ENCODE peak calls at places on chromosomes 16 and 17, in nine cellular contexts. L is pancreas, P is stomach, Q is IMR-90, C is fibroblast of lung, M is cardiac fibroblast, Y is A549, X is ovary, U is BJ. G is an unnamed sample.

GRCh38 chr17:2693561-2694380 is 17.8 kb downstream of the CLUH start:
- DNase-seq in X (no peak), P (no peak), L (no peak), Q (no peak), C (no peak), Y (no peak), U (no peak), M (no peak), G (no peak)

GRCh38 chr17:75950850-75951554 is 10.2 kb upstream of the FBF1 start:
- DNase-seq in U (no peak), C (peak; percentile 61), L (no peak), P (no peak), Q (peak; percentile 18), M (peak; percentile 45), Y (no peak), X (no peak), G (no peak)

GRCh38 chr17:42520540-42520951 is 15.5 kb upstream of the NAGLU start:
- DNase-seq in U (no peak), P (no peak), X (no peak), L (no peak), C (no peak), M (no peak), Q (no peak), Y (no peak), G (no peak)

GRCh38 chr16:2511996-2512919 is 1.5 kb upstream of the ATP6V0C start:
- DNase-seq in Q (no peak), L (no peak), M (no peak), P (no peak), C (no peak), X (peak; percentile 34), Y (no peak), U (no peak), G (no peak)

GRCh38 chr16:50839920-50840729 is 98.2 kb downstream of the CYLD start:
- DNase-seq in Q (no peak), M (no peak), L (no peak), X (no peak), C (no peak), U (no peak), P (no peak), Y (no peak), G (no peak)

GRCh38 chr17:82063424-82064415 is 1.9 kb downstream of the DUS1L start:
- DNase-seq in U (no peak), L (peak; percentile 29), X (no peak), Q (no peak), P (no peak), Y (no peak), C (no peak), M (no peak), G (no peak)

GRCh38 chr17:17313350-17313991 is 10.3 kb downstream of the NT5M start:
- DNase-seq in P (peak; percentile 70), M (peak; percentile 36), Q (no peak), U (no peak), L (peak; percentile 62), Y (peak; percentile 85), C (no peak), X (no peak), G (peak; percentile 52)

GRCh38 chr16:83059237-83059636 is 432.5 kb downstream of the CDH13 start:
- DNase-seq in Q (peak; percentile 11), L (no peak), U (no peak), Y (no peak), C (no peak), X (no peak), M (no peak), P (no peak), G (no peak)

GRCh38 chr16:3736116-3736515 is 18.8 kb upstream of the TRAP1 start:
- DNase-seq in Y (no peak), X (no peak), C (no peak), M (no peak), L (no peak), Q (no peak), U (no peak), P (no peak), G (no peak)

GRCh38 chr17:64154321-64155089 is 24.6 kb upstream of the ERN1 start:
- DNase-seq in P (no peak), Y (no peak), Q (no peak), U (no peak), X (no peak), C (no peak), M (no peak), L (no peak), G (no peak)

GRCh38 chr17:2703181-2703580 is 8.4 kb downstream of the CLUH start:
- DNase-seq in M (no peak), X (peak; percentile 19), C (no peak), P (no peak), L (no peak), Y (no peak), Q (no peak), U (no peak), G (no peak)

GRCh38 chr17:15213381-15214087 is 51.6 kb downstream of the PMP22 start:
- DNase-seq in X (no peak), U (no peak), M (peak; percentile 24), P (no peak), L (no peak), Y (no peak), Q (peak; percentile 16), C (no peak), G (peak; percentile 57)

DNA sequence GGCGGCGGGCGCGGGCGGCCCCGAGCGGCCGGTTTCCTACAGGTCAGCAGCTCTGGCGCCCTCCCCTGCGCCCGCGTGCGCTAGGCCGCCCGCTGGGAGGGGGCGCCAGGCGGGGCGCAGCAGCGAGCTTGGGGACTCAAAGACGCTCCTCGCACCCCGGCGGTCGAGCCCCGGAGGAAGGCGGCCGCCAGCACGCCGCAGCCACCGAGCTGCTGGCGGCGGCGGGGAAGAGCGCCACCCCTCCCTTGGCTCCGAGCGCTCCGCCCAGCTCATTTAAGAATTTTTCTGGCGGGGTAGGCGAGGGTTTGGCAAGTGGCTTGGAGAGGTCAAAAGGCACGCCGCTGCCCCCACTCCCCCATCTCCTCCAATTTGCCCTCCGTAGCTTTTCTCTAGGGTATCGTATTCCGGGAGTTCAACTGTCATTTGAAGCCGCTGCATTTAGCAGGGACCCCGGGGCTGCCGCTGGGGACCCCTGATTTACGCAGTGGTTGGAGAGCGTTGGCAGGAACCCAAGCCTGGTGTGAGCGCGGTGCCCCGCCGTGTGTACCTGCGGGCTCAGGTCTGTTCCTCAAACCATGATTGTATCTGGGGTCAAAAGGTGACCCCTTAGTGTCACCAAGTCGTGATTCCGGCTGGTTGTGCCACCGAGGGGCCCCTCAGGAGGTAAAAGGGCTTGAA is 59.5 kb upstream of the GSE1 start:
- DNase-seq in C (peak; percentile 59), Q (peak; percentile 34), Y (peak; percentile 62), U (no peak), M (peak; percentile 73), L (peak; percentile 73), X (peak; percentile 67), P (peak; percentile 79), G (peak; percentile 59)
- TF ChIP-seq CTCF in C (no peak), Q (peak; percentile 15), Y (peak; percentile 59), U (no peak), M (no peak), L (no peak), X (peak; percentile 25), P (no peak), G (no peak)

DNA sequence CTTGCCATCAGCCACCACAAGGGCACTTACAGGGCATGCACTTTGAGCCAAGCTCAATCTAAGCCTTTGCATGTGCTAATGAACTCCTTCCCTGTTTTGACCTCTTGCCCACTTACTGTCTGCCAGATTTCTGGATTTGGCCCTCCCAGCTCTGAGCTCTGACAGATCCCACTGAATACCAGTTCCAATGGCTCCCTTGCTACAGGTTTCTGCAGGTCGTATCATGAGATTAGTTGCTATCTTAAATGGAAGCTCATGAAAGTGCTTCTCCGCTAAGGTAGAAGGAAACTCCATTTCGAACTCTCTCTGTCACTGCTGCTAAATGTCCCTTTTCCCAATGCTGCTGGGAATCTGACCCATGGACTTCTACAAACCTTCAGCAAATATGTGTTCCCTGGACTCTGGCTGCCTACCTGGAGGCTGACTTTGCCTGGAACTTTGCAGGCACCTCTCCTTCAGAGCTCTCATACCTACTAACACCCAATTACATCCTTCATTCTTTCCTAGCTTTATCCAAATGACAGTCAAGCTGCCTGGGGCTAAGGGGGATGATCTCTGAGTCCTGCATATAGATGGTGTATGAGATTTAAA is 23.5 kb upstream of the TOB1 start:
- DNase-seq in L (no peak), Q (no peak), X (no peak), U (no peak), C (no peak), M (no peak), Y (no peak), P (peak; percentile 23), G (no peak)
- H3K4me3 ChIP-seq in L (peak overlapping the region; percentile 17), Q (no peak overlapping the region), X (no peak overlapping the region), U (no peak overlapping the region), C (no peak overlapping the region), M (no peak overlapping the region), Y (no peak overlapping the region), P (no peak overlapping the region), G (no peak overlapping the region)

GRCh38 chr16:188674-189073 is 8.4 kb downstream of the HBQ1 start:
- DNase-seq in U (no peak), L (no peak), X (no peak), Y (no peak), C (no peak), M (no peak), P (no peak), Q (no peak), G (no peak)
- TF ChIP-seq CTCF in U (no peak), L (no peak), X (no peak), Y (peak; percentile 35), C (no peak), M (no peak), P (no peak), Q (no peak), G (no peak)

GRCh38 chr16:55510185-55510805 is 1.4 kb downstream of the LPCAT2 start:
- DNase-seq in M (no peak), C (no peak), L (no peak), X (no peak), Q (no peak), P (no peak), Y (no peak), U (no peak), G (no peak)

GRCh38 chr16:55508941-55509920 is at the start of gene LPCAT2:
- DNase-seq in M (peak; percentile 92), Q (peak; percentile 84), C (peak; percentile 81), U (peak; percentile 39), L (peak; percentile 90), X (peak; percentile 91), P (peak; percentile 91), Y (peak; percentile 79), G (peak; percentile 93)

GRCh38 chr16:55506708-55507107 is 2.2 kb upstream of the LPCAT2 start:
- DNase-seq in U (no peak), L (no peak), C (no peak), M (no peak), P (no peak), X (no peak), Q (no peak), Y (no peak), G (no peak)

GRCh38 chr16:55506083-55506482 is 2.8 kb upstream of the LPCAT2 start:
- DNase-seq in Y (no peak), X (no peak), U (no peak), M (no peak), L (no peak), P (no peak), Q (no peak), C (no peak), G (no peak)

DNA sequence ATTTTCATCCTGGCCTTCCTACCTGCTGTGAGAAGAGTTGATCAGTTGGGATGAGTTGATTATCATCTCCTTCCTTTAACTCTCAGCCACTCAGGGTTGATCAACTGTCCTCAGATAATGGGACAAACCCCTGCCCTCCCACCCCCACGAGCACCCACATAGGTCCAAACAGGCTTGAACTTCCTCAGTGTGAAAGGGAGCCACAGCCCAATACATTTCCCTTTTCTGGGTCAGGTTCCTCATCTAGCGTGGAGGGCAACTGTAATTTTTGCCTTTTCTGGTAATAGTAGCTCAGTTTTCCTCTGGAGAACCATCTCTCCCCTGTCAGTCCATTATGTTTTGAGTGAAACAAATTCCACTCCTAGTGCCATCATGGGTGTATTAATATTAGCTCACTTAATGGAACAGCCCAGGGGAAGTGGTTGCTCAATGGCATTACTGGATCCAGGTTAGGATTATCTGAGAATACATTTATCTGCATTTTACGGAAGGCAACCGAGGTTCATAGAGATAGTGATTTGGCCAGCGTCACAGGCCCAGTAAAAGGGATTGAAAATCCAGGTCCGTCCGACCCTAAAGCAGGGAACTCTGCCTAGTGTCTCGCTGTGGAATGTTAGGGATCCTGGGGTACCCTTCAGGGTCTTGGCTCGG is 476 bp upstream of the LPCAT2 start:
- DNase-seq in Q (no peak), M (no peak), L (no peak), Y (no peak), C (no peak), U (no peak), X (no peak), P (no peak), G (no peak)
- H3K4me3 ChIP-seq in Q (no peak overlapping the region), M (peak overlapping the region; percentile 72), L (peak overlapping the region; percentile 63), Y (peak overlapping the region; percentile 81), C (peak overlapping the region; percentile 62), U (no peak overlapping the region), X (peak overlapping the region; percentile 68), P (peak overlapping the region; percentile 76), G (peak overlapping the region; percentile 59)

G was measured in foreskin fibroblast.